ENCODE peak calls at places on chromosome 14, in five cellular contexts. S is cardiac fibroblast, R is heart right ventricle, E is mesendoderm, Z is body of pancreas. O is an unnamed sample.

GRCh38 chr14:67491741-67492504 is 3.4 kb upstream of the TMEM229B start:
- DNase-seq in Z (peak), R (peak), E (peak), S (no peak), O (no peak)

GRCh38 chr14:70907996-70908917 is 998 bp downstream of the PCNX1 start:
- DNase-seq in E (peak), S (peak), Z (peak), R (peak), O (peak)

GRCh38 chr14:94367896-94368590 is 20.4 kb downstream of the SERPINA1 start:
- DNase-seq in S (no peak), E (no peak), R (no peak), Z (no peak), O (no peak)

GRCh38 chr14:105420976-105421674 is 1.5 kb downstream of the MTA1 start:
- DNase-seq in S (no peak), R (no peak), E (no peak), Z (no peak), O (no peak)

GRCh38 chr14:105055334-105055733 is 9.9 kb downstream of the GPR132 start:
- DNase-seq in R (no peak), S (no peak), E (no peak), Z (no peak), O (no peak)

GRCh38 chr14:24802236-24802635 is 168.2 kb upstream of the GZMB start:
- DNase-seq in R (no peak), S (no peak), Z (no peak), E (peak), O (no peak)

GRCh38 chr14:89351958-89352404 is 65.1 kb downstream of the FOXN3 start:
- DNase-seq in E (no peak), S (no peak), Z (no peak), R (no peak), O (no peak)

GRCh38 chr14:102608064-102608446 is 15.6 kb downstream of the RCOR1 start:
- DNase-seq in S (no peak), Z (no peak), E (no peak), R (no peak), O (no peak)

GRCh38 chr14:34782031-34782430 is 67.6 kb upstream of the CFL2 start:
- DNase-seq in S (peak), E (no peak), Z (no peak), R (no peak), O (no peak)

GRCh38 chr14:49879683-49880204 is 13.1 kb upstream of the ARF6 start:
- DNase-seq in R (peak), S (peak), E (peak), Z (peak), O (peak)

GRCh38 chr14:104134061-104134965 is 4.1 kb upstream of the KIF26A start:
- DNase-seq in E (no peak), S (no peak), Z (no peak), R (no peak), O (no peak)

GRCh38 chr14:95515523-95516517 is 630 bp downstream of the SYNE3 start:
- DNase-seq in Z (peak), R (peak), E (peak), S (peak), O (no peak)

GRCh38 chr14:61416587-61416986 is 95.2 kb downstream of the PRKCH start:
- DNase-seq in S (no peak), Z (no peak), R (no peak), E (no peak), O (no peak)

GRCh38 chr14:53630336-53630735 is 326.3 kb downstream of the BMP4 start:
- DNase-seq in Z (peak), E (no peak), R (peak), S (no peak), O (no peak)

GRCh38 chr14:77133718-77134338 is 7.8 kb downstream of the ZDHHC22 start:
- DNase-seq in Z (peak), R (peak), S (peak), E (peak), O (no peak)

GRCh38 chr14:36647827-36648753 is 13.6 kb upstream of the PAX9 start:
- DNase-seq in R (no peak), S (peak), Z (no peak), E (peak), O (no peak)
- H3K4me3 ChIP-seq in R (peak), S (no peak), Z (peak), E (peak), O (peak)

DNA sequence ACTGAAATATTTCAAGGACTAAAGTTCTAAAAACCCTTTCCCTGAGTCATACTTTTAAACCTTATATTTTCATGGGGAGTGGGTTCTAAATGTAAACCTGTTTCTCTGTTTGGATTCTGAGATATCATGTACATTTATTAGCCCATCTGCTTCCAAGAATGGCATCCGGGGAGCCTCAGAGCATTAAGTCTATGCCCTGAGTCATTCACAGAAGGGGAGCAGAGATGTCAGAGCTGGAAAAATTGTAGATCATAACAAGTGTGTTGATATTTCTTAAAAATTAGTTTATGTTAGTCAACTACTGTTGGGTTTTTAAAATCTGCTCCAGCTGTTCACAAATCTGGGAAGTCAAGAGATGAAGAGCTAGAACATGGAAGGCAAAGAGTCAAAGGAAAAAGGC is 70.6 kb upstream of the FLRT2 start:
- DNase-seq in E (no peak), Z (no peak), S (no peak), R (no peak), O (no peak)
- H3K4me3 ChIP-seq in E (no peak), Z (no peak), S (no peak), R (no peak), O (no peak)

GRCh38 chr14:92513204-92513965 is at the start of gene RIN3:
- DNase-seq in R (peak), E (peak), S (peak), Z (peak), O (no peak)

GRCh38 chr14:92512807-92513203 is 776 bp upstream of the RIN3 start:
- DNase-seq in Z (no peak), R (no peak), S (no peak), E (no peak), O (no peak)

GRCh38 chr14:92513966-92514843 is 624 bp downstream of the RIN3 start:
- DNase-seq in R (no peak), E (peak), Z (no peak), S (peak), O (no peak)

GRCh38 chr14:92510972-92511371 is 2.6 kb upstream of the RIN3 start:
- DNase-seq in E (peak), S (no peak), Z (no peak), R (no peak), O (no peak)

DNA sequence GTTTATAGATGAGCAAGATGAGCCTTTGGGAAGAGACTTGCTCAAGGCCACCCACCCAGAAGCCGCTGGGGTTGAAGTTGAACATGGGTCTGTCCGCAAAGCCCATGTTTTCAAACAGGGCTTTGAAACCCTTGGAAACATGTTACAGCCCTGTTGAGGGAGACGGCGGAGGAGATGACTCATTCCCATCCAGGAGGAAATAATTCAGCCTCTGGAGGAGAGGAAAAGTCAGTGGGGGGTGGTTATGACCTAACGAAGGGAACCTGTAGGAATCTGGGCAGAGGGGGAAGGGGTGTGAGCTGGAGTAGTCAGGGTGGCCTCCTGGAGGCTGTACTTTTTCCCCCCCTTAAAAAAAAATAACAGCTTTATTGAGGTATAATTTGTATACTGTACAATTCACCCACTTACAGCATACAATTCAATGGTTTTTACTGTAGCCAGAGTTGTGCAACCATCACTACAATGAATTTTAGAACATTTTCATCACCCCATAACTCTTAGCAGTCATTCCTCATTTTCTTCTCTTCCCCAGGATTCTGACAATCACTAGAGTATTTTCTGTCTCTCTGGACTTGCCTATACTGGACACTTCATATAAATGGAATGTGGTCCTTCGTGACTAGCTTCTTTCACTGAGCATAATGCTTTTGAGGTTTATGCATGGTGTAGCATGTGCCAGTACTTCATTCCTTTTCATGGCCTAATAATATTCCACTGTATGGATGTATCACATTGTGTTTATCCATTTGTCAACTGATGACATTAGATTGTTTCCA is 1.9 kb upstream of the RIN3 start:
- DNase-seq in S (peak), E (peak), Z (no peak), R (peak), O (no peak)
- H3K4me3 ChIP-seq in S (no peak), E (no peak), Z (no peak), R (no peak), O (no peak)

DNA sequence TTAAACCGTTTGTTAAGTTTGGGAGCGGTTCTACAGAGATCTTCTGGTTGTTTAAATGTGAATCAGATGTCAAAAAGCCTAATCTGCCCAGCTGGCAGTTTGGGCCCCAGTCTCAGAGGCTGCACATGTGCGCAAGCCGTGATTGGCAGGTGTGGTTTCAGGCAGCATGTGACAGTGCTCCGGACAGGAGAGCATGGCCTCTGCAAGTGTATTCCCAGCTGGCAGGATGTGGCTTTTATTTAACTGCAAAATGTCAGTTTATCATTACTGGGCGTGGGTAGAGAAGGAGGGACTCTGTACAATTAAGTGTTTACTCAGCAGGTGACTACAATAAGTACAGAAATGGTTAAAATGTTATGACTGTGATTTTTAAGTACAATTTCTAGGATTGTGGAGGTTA is 77.5 kb downstream of the PELI2 start:
- DNase-seq in S (peak), E (no peak), R (peak), Z (peak), O (no peak)
- H3K4me3 ChIP-seq in S (no peak), E (no peak), R (no peak), Z (no peak), O (no peak)

O was measured in iPS DF 6.9.